ENCODE peak calls at places on chromosomes 13 and 19, in four cellular contexts. H is HCT116, I is right atrium auricular region, K is colonic mucosa. N is an unnamed sample.

GRCh38 chr13:79626924-79627323 is 146.0 kb downstream of the NDFIP2 start:
- DNase-seq in H (no peak), I (no peak), K (no peak), N (no peak)

GRCh38 chr19:7640803-7641202 is 3.9 kb downstream of the STXBP2 start:
- DNase-seq in H (no peak), I (no peak), K (no peak), N (no peak)

GRCh38 chr19:17777840-17778620 is 16.9 kb upstream of the B3GNT3 start:
- DNase-seq in H (peak), I (no peak), K (peak), N (no peak)

GRCh38 chr13:80469841-80470378 is 129.0 kb upstream of the SPRY2 start:
- DNase-seq in H (no peak), I (peak), K (peak), N (no peak)

GRCh38 chr19:11296264-11296663 is 304 bp downstream of the TSPAN16 start:
- DNase-seq in H (no peak), I (peak), K (no peak), N (no peak)

GRCh38 chr19:38583219-38583984 is 34.4 kb downstream of the MAP4K1 start:
- DNase-seq in H (no peak), I (no peak), K (no peak), N (no peak)

GRCh38 chr19:3908266-3909054 is 24.4 kb upstream of the NMRK2 start:
- DNase-seq in H (no peak), I (no peak), K (no peak), N (no peak)

GRCh38 chr19:39342647-39343305 is 555 bp downstream of the SAMD4B start:
- DNase-seq in H (no peak), I (no peak), K (no peak), N (no peak)

GRCh38 chr19:54654447-54655321 is 8.1 kb upstream of the LILRB4 start:
- DNase-seq in H (peak), I (no peak), K (no peak), N (no peak)

GRCh38 chr13:75650991-75651390 is 14.9 kb downstream of the LMO7 start:
- DNase-seq in H (no peak), I (no peak), K (no peak), N (no peak)

GRCh38 chr19:48738557-48739399 is 1.6 kb downstream of the RASIP1 start:
- DNase-seq in H (peak), I (peak), K (peak), N (peak)

GRCh38 chr19:46731007-46731501 is 14.1 kb upstream of the PRKD2 start:
- DNase-seq in H (no peak), I (no peak), K (no peak), N (no peak)

GRCh38 chr13:45678282-45678681 is 23.8 kb upstream of the CBY2 start:
- DNase-seq in H (no peak), I (no peak), K (no peak), N (no peak)

DNA sequence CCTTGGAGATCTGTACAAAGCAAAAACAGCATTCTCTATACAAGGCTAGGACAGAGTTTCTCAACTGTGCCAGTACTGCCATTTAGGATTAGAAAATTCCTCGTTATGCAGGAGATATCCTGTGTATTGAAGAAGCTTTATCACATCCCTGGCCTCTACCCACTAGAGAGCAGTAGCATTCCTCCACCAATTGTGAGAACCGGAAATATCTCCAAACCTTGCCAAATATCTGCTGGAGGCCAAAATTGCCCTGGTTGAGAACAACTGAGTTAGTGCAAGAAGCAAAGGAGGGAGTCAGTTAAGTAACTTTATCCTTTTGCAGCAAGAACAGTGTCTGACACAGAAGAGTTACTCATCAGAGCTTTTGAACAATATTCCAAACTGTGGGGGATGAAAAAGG is 16.2 kb upstream of the FREM2 start:
- DNase-seq in H (no peak), I (no peak), K (no peak), N (no peak)
- TF ChIP-seq CTCF in H (no peak), I (no peak), K (no peak), N (no peak)

GRCh38 chr13:30257433-30258099 is 49.8 kb downstream of the KATNAL1 start:
- DNase-seq in H (no peak), I (no peak), K (no peak), N (no peak)

GRCh38 chr13:30255696-30256095 is 51.7 kb downstream of the KATNAL1 start:
- DNase-seq in H (no peak), I (no peak), K (no peak), N (no peak)

GRCh38 chr13:30253830-30254229 is 53.5 kb downstream of the KATNAL1 start:
- DNase-seq in H (no peak), I (no peak), K (no peak), N (no peak)

GRCh38 chr13:30256713-30257432 is 50.5 kb downstream of the KATNAL1 start:
- DNase-seq in H (no peak), I (no peak), K (no peak), N (no peak)
- TF ChIP-seq CTCF in H (no peak), I (peak), K (no peak), N (peak)

GRCh38 chr13:99432637-99433542 is 68.4 kb upstream of the TM9SF2 start:
- DNase-seq in H (peak), I (peak), K (peak), N (no peak)
- TF ChIP-seq CTCF in H (no peak), I (no peak), K (no peak), N (no peak)

GRCh38 chr13:33383724-33384577 is 98.4 kb upstream of the STARD13 start:
- DNase-seq in H (no peak), I (no peak), K (no peak), N (no peak)
- TF ChIP-seq CTCF in H (no peak), I (no peak), K (no peak), N (no peak)

GRCh38 chr13:113458218-113459065 is 5.2 kb upstream of the ADPRHL1 start:
- DNase-seq in H (no peak), I (no peak), K (no peak), N (peak)
- TF ChIP-seq CTCF in H (peak), I (peak), K (no peak), N (peak)